ENCODE peak calls at places on chromosomes 3 and 15, in five cellular contexts. One of them, this sample, is unnamed. For H3K9me3, the result is how much of the 10 kb centered on the place peaks cover.

GRCh38 chr3:178295257-178295912 is 240.9 kb upstream of the KCNMB2 start:
- DNase-seq in fibroblast of lung: peak
- DNase-seq in ascending aorta: no peak
- DNase-seq in psoas muscle: no peak
- DNase-seq in AG04450: no peak
- DNase-seq in this sample: no peak

GRCh38 chr15:45522931-45523331 is 376 bp upstream of the SLC30A4 start:
- DNase-seq in fibroblast of lung: peak
- DNase-seq in ascending aorta: peak
- DNase-seq in psoas muscle: no peak
- DNase-seq in AG04450: no peak
- DNase-seq in this sample: no peak

GRCh38 chr3:39052613-39053012 is 797 bp downstream of the WDR48 start:
- DNase-seq in fibroblast of lung: no peak
- DNase-seq in ascending aorta: no peak
- DNase-seq in psoas muscle: no peak
- DNase-seq in AG04450: no peak
- DNase-seq in this sample: no peak

GRCh38 chr3:195198424-195199346 is 72.3 kb downstream of the XXYLT1 start:
- DNase-seq in fibroblast of lung: no peak
- DNase-seq in ascending aorta: no peak
- DNase-seq in psoas muscle: no peak
- DNase-seq in AG04450: no peak
- DNase-seq in this sample: no peak

GRCh38 chr3:172201136-172201989 is 162.0 kb downstream of the FNDC3B start:
- DNase-seq in fibroblast of lung: peak
- DNase-seq in ascending aorta: peak
- DNase-seq in psoas muscle: peak
- DNase-seq in AG04450: peak
- DNase-seq in this sample: no peak

GRCh38 chr15:22873841-22874240 is 35.4 kb downstream of the NIPA2 start:
- DNase-seq in fibroblast of lung: no peak
- DNase-seq in ascending aorta: no peak
- DNase-seq in psoas muscle: no peak
- DNase-seq in AG04450: no peak
- DNase-seq in this sample: no peak

GRCh38 chr3:189458536-189458935 is 172.7 kb upstream of the TP63 start:
- DNase-seq in fibroblast of lung: peak
- DNase-seq in ascending aorta: peak
- DNase-seq in psoas muscle: no peak
- DNase-seq in AG04450: no peak
- DNase-seq in this sample: no peak

GRCh38 chr3:149653136-149653535 is 4.7 kb downstream of the WWTR1 start:
- DNase-seq in fibroblast of lung: no peak
- DNase-seq in ascending aorta: no peak
- DNase-seq in psoas muscle: no peak
- DNase-seq in AG04450: no peak
- DNase-seq in this sample: no peak

GRCh38 chr15:88574062-88574461 is 27.6 kb upstream of the DET1 start:
- DNase-seq in fibroblast of lung: no peak
- DNase-seq in ascending aorta: no peak
- DNase-seq in psoas muscle: no peak
- DNase-seq in AG04450: no peak
- DNase-seq in this sample: no peak

GRCh38 chr15:33218071-33218491 is 23.6 kb upstream of the FMN1 start:
- DNase-seq in fibroblast of lung: no peak
- DNase-seq in ascending aorta: no peak
- DNase-seq in psoas muscle: no peak
- DNase-seq in AG04450: no peak
- DNase-seq in this sample: no peak

GRCh38 chr3:18758047-18758704 is 333.0 kb upstream of the SATB1 start:
- DNase-seq in fibroblast of lung: no peak
- DNase-seq in ascending aorta: no peak
- DNase-seq in psoas muscle: no peak
- DNase-seq in AG04450: no peak
- DNase-seq in this sample: peak

GRCh38 chr3:111277226-111277625 is 205.6 kb downstream of the NECTIN3 start:
- DNase-seq in fibroblast of lung: peak
- DNase-seq in ascending aorta: no peak
- DNase-seq in psoas muscle: no peak
- DNase-seq in AG04450: peak
- DNase-seq in this sample: no peak

GRCh38 chr3:70811880-70812279 is 499.4 kb upstream of the MDFIC2 start:
- DNase-seq in fibroblast of lung: peak
- DNase-seq in ascending aorta: peak
- DNase-seq in psoas muscle: peak
- DNase-seq in AG04450: peak
- DNase-seq in this sample: no peak

GRCh38 chr3:171699611-171700010 is 110.7 kb downstream of the PLD1 start:
- DNase-seq in fibroblast of lung: no peak
- DNase-seq in ascending aorta: no peak
- DNase-seq in psoas muscle: no peak
- DNase-seq in AG04450: no peak
- DNase-seq in this sample: no peak

GRCh38 chr15:92638291-92638708 is 17.3 kb downstream of the FAM174B start:
- DNase-seq in fibroblast of lung: peak
- DNase-seq in ascending aorta: peak
- DNase-seq in psoas muscle: no peak
- DNase-seq in AG04450: peak
- DNase-seq in this sample: no peak

GRCh38 chr15:66647358-66647757 is 54.7 kb upstream of the SMAD6 start:
- DNase-seq in fibroblast of lung: no peak
- DNase-seq in ascending aorta: no peak
- DNase-seq in psoas muscle: no peak
- DNase-seq in AG04450: no peak
- DNase-seq in this sample: no peak

GRCh38 chr3:53800507-53800906 is 45.7 kb downstream of the CHDH start:
- DNase-seq in fibroblast of lung: no peak
- DNase-seq in ascending aorta: no peak
- DNase-seq in psoas muscle: no peak
- DNase-seq in AG04450: no peak
- DNase-seq in this sample: no peak

GRCh38 chr3:137065381-137065780 is 107.6 kb downstream of the IL20RB start:
- DNase-seq in fibroblast of lung: no peak
- DNase-seq in ascending aorta: no peak
- DNase-seq in psoas muscle: no peak
- DNase-seq in AG04450: no peak
- DNase-seq in this sample: no peak

GRCh38 chr3:44455318-44455717 is 22.2 kb downstream of the ZNF445 start:
- DNase-seq in fibroblast of lung: no peak
- DNase-seq in ascending aorta: no peak
- DNase-seq in psoas muscle: no peak
- DNase-seq in AG04450: no peak
- DNase-seq in this sample: no peak

GRCh38 chr3:53194218-53195065 is 33.4 kb downstream of the PRKCD start:
- DNase-seq in fibroblast of lung: peak
- DNase-seq in ascending aorta: peak
- DNase-seq in psoas muscle: peak
- DNase-seq in AG04450: no peak
- DNase-seq in this sample: no peak

GRCh38 chr3:14647976-14648955 is 3.3 kb upstream of the CCDC174 start:
- DNase-seq in fibroblast of lung: no peak
- DNase-seq in ascending aorta: no peak
- DNase-seq in psoas muscle: no peak
- DNase-seq in AG04450: no peak
- DNase-seq in this sample: no peak

GRCh38 chr3:111069974-111070751 is 1.5 kb upstream of the NECTIN3 start:
- DNase-seq in fibroblast of lung: peak
- DNase-seq in ascending aorta: no peak
- DNase-seq in psoas muscle: peak
- DNase-seq in AG04450: no peak
- DNase-seq in this sample: no peak

GRCh38 chr15:67144609-67145306 is 79.4 kb downstream of the SMAD3 start:
- DNase-seq in fibroblast of lung: peak
- DNase-seq in ascending aorta: no peak
- DNase-seq in psoas muscle: no peak
- DNase-seq in AG04450: peak
- DNase-seq in this sample: no peak

GRCh38 chr3:66377800-66378199 is 123.0 kb downstream of the LRIG1 start:
- DNase-seq in fibroblast of lung: no peak
- DNase-seq in ascending aorta: no peak
- DNase-seq in psoas muscle: no peak
- DNase-seq in AG04450: no peak
- DNase-seq in this sample: no peak

GRCh38 chr3:117665311-117665710 is 955.7 kb downstream of the TUSC7 start:
- DNase-seq in fibroblast of lung: no peak
- DNase-seq in ascending aorta: no peak
- DNase-seq in psoas muscle: no peak
- DNase-seq in AG04450: no peak
- DNase-seq in this sample: no peak

GRCh38 chr15:100596792-100597191 is 5.2 kb downstream of the LINS1 start:
- DNase-seq in fibroblast of lung: no peak
- DNase-seq in ascending aorta: peak
- DNase-seq in psoas muscle: no peak
- DNase-seq in AG04450: no peak
- DNase-seq in this sample: peak

GRCh38 chr3:9778518-9779129 is 8.9 kb upstream of the CAMK1 start:
- DNase-seq in fibroblast of lung: no peak
- DNase-seq in ascending aorta: no peak
- DNase-seq in psoas muscle: no peak
- DNase-seq in AG04450: no peak
- DNase-seq in this sample: no peak

GRCh38 chr15:88426304-88426703 is 40.9 kb downstream of the MRPL46 start:
- DNase-seq in fibroblast of lung: no peak
- DNase-seq in ascending aorta: no peak
- DNase-seq in psoas muscle: no peak
- DNase-seq in AG04450: no peak
- DNase-seq in this sample: no peak

GRCh38 chr3:194112120-194113106 is 23.5 kb upstream of the HES1 start:
- DNase-seq in fibroblast of lung: no peak
- DNase-seq in ascending aorta: no peak
- DNase-seq in psoas muscle: no peak
- DNase-seq in AG04450: no peak
- DNase-seq in this sample: no peak

GRCh38 chr3:148642616-148643015 is 55.1 kb upstream of the AGTR1 start:
- DNase-seq in fibroblast of lung: peak
- DNase-seq in ascending aorta: no peak
- DNase-seq in psoas muscle: no peak
- DNase-seq in AG04450: no peak
- DNase-seq in this sample: no peak
- H3K27ac ChIP-seq in fibroblast of lung: no peak
- H3K27ac ChIP-seq in ascending aorta: peak
- H3K27ac ChIP-seq in psoas muscle: no peak
- H3K27ac ChIP-seq in AG04450: no peak
- H3K27ac ChIP-seq in this sample: no peak

GRCh38 chr3:42914771-42915515 is 9.0 kb downstream of the ZNF662 start:
- DNase-seq in fibroblast of lung: peak
- DNase-seq in ascending aorta: no peak
- DNase-seq in psoas muscle: no peak
- DNase-seq in AG04450: no peak
- DNase-seq in this sample: no peak
- H3K9me3 ChIP-seq in fibroblast of lung: under half
- H3K9me3 ChIP-seq in ascending aorta: under half
- H3K9me3 ChIP-seq in psoas muscle: half or more
- H3K9me3 ChIP-seq in AG04450: under half
- H3K9me3 ChIP-seq in this sample: under half

DNA sequence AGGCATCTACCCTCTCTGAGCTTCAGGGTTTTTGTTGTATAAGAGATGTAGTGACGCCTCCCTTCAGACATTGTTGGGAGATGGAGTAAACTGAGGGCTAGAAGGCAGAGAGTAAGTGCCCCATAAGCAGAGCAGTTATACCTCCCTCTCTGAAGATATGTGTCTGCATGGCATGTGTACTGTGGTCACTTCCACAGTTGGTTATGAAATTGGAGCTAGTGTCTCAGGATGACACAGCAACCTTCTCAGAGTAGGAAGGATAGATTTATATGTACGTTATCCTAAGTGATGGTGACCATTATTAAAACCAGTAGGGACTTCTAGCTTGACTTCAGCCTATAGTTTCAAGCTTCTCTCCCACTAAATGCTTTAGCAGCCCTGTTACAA is 17.9 kb downstream of the PXK start:
- DNase-seq in fibroblast of lung: peak
- DNase-seq in ascending aorta: no peak
- DNase-seq in psoas muscle: no peak
- DNase-seq in AG04450: no peak
- DNase-seq in this sample: no peak
- H3K27ac ChIP-seq in fibroblast of lung: no peak
- H3K27ac ChIP-seq in ascending aorta: no peak
- H3K27ac ChIP-seq in psoas muscle: no peak
- H3K27ac ChIP-seq in AG04450: no peak
- H3K27ac ChIP-seq in this sample: no peak

GRCh38 chr15:94855409-94856266 is 624.3 kb downstream of the MCTP2 start:
- DNase-seq in fibroblast of lung: no peak
- DNase-seq in ascending aorta: no peak
- DNase-seq in psoas muscle: no peak
- DNase-seq in AG04450: no peak
- DNase-seq in this sample: no peak

GRCh38 chr15:94858449-94858848 is 627.1 kb downstream of the MCTP2 start:
- DNase-seq in fibroblast of lung: no peak
- DNase-seq in ascending aorta: no peak
- DNase-seq in psoas muscle: no peak
- DNase-seq in AG04450: no peak
- DNase-seq in this sample: no peak

GRCh38 chr15:94856267-94856854 is 625.0 kb downstream of the MCTP2 start:
- DNase-seq in fibroblast of lung: no peak
- DNase-seq in ascending aorta: no peak
- DNase-seq in psoas muscle: no peak
- DNase-seq in AG04450: no peak
- DNase-seq in this sample: no peak

GRCh38 chr15:94857466-94857865 is 626.1 kb downstream of the MCTP2 start:
- DNase-seq in fibroblast of lung: no peak
- DNase-seq in ascending aorta: no peak
- DNase-seq in psoas muscle: no peak
- DNase-seq in AG04450: no peak
- DNase-seq in this sample: no peak

DNA sequence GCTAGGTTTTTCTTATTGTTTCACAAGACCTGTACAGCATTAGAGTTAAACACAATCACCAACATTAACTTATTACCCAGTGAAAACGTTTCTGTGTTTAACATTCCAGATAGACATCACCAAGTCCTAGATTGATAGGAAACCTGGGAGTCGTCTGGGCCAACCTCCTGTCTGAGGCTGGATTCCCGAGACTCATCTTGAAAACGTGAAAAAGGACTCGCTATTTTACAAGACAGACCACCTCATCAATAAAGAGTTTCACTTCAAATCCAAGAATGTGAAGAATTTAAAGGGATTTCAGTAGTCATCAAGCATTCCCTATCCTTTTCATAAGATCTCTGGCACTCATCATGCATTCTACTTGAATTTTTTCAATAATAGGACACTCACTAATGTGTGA is 626.6 kb downstream of the MCTP2 start:
- DNase-seq in fibroblast of lung: no peak
- DNase-seq in ascending aorta: no peak
- DNase-seq in psoas muscle: no peak
- DNase-seq in AG04450: no peak
- DNase-seq in this sample: no peak
- H3K9me3 ChIP-seq in fibroblast of lung: under half
- H3K9me3 ChIP-seq in ascending aorta: under half
- H3K9me3 ChIP-seq in psoas muscle: under half
- H3K9me3 ChIP-seq in AG04450: under half
- H3K9me3 ChIP-seq in this sample: under half

This sample was measured in effector memory CD4-positive, alpha-beta T cell.